ENCODE peak calls at places on chromosomes 1 and 21, in ten cellular contexts. L is AG10803, W is nephron progenitor cell, R is astrocyte of the cerebellum, Q is GM06990, G is A673, I is right atrium auricular region, V is adrenal gland, X is mucosa of descending colon, S is fibroblast of lung. Y is an unnamed sample.

GRCh38 chr1:228236744-228237143 is 28.9 kb downstream of the OBSCN start:
- DNase-seq in L (peak; percentile 44), W (no peak), R (no peak), Q (no peak), G (peak; percentile 58), I (no peak), V (peak; percentile 78), X (peak; percentile 78), S (peak; percentile 21), Y (no peak)

GRCh38 chr21:35578831-35579470 is 481.4 kb downstream of the SETD4 start:
- DNase-seq in L (peak; percentile 52), W (no peak), R (no peak), Q (no peak), G (no peak), I (no peak), V (no peak), X (no peak), S (peak; percentile 68), Y (no peak)

GRCh38 chr21:45324430-45325205 is 36.9 kb upstream of the POFUT2 start:
- DNase-seq in L (no peak), W (no peak), R (no peak), Q (no peak), G (no peak), I (no peak), V (no peak), X (no peak), S (no peak), Y (no peak)

GRCh38 chr1:79663916-79664315 is 657.4 kb upstream of the ADGRL4 start:
- DNase-seq in L (no peak), W (no peak), R (no peak), Q (no peak), G (peak; percentile 63), I (no peak), V (no peak), X (no peak), S (peak; percentile 14), Y (no peak)

GRCh38 chr1:22296701-22297591 is 154.0 kb upstream of the WNT4 start:
- DNase-seq in L (peak; percentile 36), W (no peak), R (no peak), Q (no peak), G (no peak), I (no peak), V (no peak), X (no peak), S (no peak), Y (no peak)

GRCh38 chr1:109027841-109028240 is 14.1 kb downstream of the WDR47 start:
- DNase-seq in L (no peak), W (no peak), R (no peak), Q (no peak), G (no peak), I (no peak), V (no peak), X (no peak), S (no peak), Y (no peak)

GRCh38 chr1:183989078-183989577 is 48.4 kb downstream of the COLGALT2 start:
- DNase-seq in L (peak; percentile 86), W (peak; percentile 50), R (no peak), Q (peak; percentile 55), G (peak; percentile 65), I (peak; percentile 71), V (no peak), X (no peak), S (peak; percentile 81), Y (no peak)

GRCh38 chr1:165828103-165828558 is 717 bp downstream of the UCK2 start:
- DNase-seq in L (peak; percentile 24), W (peak; percentile 52), R (no peak), Q (peak; percentile 84), G (peak; percentile 82), I (no peak), V (peak; percentile 38), X (peak; percentile 62), S (peak; percentile 32), Y (no peak)

DNA sequence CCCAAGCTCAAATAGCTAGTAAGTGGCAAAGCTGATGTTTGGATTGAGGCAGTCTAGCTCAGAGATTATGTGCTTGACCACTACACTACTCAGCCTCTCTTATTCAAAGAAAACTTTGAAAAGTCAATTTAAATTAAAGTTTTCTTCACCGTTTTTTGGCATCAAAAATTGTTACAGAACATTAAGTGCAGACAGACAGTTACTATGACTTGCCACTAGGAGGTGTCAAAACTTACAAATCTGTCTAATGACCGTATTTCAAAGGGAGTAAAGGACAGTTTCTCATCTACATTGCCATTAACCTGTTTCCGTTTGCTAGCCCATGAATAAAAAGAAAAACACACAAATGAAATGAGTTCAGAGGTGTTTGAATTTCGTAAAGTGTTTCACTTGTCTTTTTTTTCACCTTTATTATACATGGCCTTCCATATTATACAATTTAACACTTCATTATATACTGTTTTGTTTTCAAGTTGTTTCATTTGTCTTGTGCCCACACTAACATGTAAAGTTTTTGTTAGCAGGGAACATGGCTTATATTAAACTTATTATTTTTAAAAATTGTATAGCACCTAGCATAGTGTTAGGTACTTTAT is 57.4 kb upstream of the MTF2 start:
- DNase-seq in L (peak; percentile 62), W (no peak), R (peak; percentile 31), Q (peak; percentile 36), G (peak; percentile 74), I (no peak), V (no peak), X (peak; percentile 39), S (peak; percentile 50), Y (no peak)
- TF ChIP-seq CTCF in L (peak; percentile 84), W (peak; percentile 80), R (peak; percentile 62), Q (peak; percentile 69), G (peak; percentile 86), I (peak; percentile 71), V (peak; percentile 61), X (peak; percentile 55), S (peak; percentile 72), Y (peak; percentile 92)

DNA sequence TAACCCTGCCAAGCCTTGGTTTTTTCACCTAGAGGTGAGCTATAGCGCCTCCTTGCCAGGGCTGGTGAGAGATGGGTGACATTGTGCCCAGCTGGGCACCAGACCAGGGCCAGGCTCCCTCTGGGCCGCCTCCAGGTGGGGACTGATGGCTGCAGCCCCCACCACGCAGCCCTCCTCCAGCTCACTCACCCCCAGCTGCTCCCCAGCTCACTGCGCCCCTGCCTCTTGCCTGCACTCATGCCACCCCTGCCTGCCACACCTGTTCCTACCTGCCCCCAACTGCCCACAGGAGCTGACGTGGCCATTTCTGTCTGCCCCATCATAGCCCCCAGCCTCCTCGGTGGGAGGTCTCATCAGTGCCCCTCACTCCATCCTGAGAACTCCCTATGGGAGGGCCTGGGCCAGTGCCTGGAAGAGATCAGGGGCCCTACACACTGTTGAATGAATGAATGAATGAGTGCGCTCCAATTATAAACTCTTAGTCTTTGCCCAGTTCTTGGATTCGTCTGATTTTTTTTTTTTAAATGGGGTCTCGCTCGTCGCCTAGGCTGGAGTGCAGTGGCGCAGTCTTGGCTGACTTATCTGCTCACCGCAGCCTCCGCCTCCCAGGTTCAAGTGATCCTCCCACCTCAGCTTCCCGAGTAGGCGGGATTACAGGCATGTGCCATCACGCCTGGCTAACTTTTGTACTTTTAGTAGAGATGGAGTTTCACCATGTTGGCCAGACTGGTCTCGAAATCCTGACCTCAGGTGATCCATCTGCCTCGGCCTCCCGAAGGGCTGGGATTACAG is 26.4 kb upstream of the VPS13D start:
- DNase-seq in L (no peak), W (no peak), R (no peak), Q (no peak), G (no peak), I (no peak), V (no peak), X (no peak), S (no peak), Y (no peak)
- TF ChIP-seq CTCF in L (no peak), W (no peak), R (no peak), Q (peak; percentile 11), G (no peak), I (no peak), V (no peak), X (no peak), S (no peak), Y (no peak)

GRCh38 chr1:154324241-154324640 is 1.1 kb upstream of the ATP8B2 start:
- DNase-seq in L (no peak), W (no peak), R (no peak), Q (no peak), G (no peak), I (no peak), V (no peak), X (no peak), S (no peak), Y (no peak)

GRCh38 chr1:154326546-154327465 is 1.5 kb downstream of the ATP8B2 start:
- DNase-seq in L (peak; percentile 91), W (no peak), R (no peak), Q (no peak), G (peak; percentile 18), I (peak; percentile 90), V (no peak), X (no peak), S (peak; percentile 83), Y (no peak)

GRCh38 chr1:154325583-154326545 is 539 bp downstream of the ATP8B2 start:
- DNase-seq in L (peak; percentile 92), W (peak; percentile 79), R (peak; percentile 70), Q (peak; percentile 41), G (peak; percentile 84), I (peak; percentile 76), V (peak; percentile 71), X (peak; percentile 61), S (peak; percentile 88), Y (no peak)

GRCh38 chr1:154323493-154323892 is 1.8 kb upstream of the ATP8B2 start:
- DNase-seq in L (no peak), W (no peak), R (no peak), Q (no peak), G (no peak), I (no peak), V (no peak), X (no peak), S (no peak), Y (no peak)

GRCh38 chr1:154324669-154325582 is at the start of gene ATP8B2:
- DNase-seq in L (peak; percentile 65), W (peak; percentile 89), R (no peak), Q (peak; percentile 79), G (peak; percentile 85), I (peak; percentile 74), V (peak; percentile 83), X (peak; percentile 71), S (peak; percentile 61), Y (peak; percentile 72)
- TF ChIP-seq CTCF in L (peak; percentile 84), W (peak; percentile 95), R (peak; percentile 96), Q (peak; percentile 96), G (peak; percentile 96), I (peak; percentile 91), V (peak; percentile 80), X (peak; percentile 80), S (peak; percentile 89), Y (peak; percentile 94)

GRCh38 chr1:5009376-5010065 is 355.1 kb downstream of the AJAP1 start:
- DNase-seq in L (no peak), W (no peak), R (no peak), Q (no peak), G (no peak), I (no peak), V (no peak), X (no peak), S (no peak), Y (no peak)

GRCh38 chr1:5010656-5011055 is 356.2 kb downstream of the AJAP1 start:
- DNase-seq in L (no peak), W (peak; percentile 13), R (no peak), Q (no peak), G (no peak), I (no peak), V (no peak), X (no peak), S (no peak), Y (no peak)

GRCh38 chr1:5005171-5005570 is 350.8 kb downstream of the AJAP1 start:
- DNase-seq in L (no peak), W (no peak), R (no peak), Q (no peak), G (no peak), I (no peak), V (no peak), X (no peak), S (no peak), Y (no peak)

DNA sequence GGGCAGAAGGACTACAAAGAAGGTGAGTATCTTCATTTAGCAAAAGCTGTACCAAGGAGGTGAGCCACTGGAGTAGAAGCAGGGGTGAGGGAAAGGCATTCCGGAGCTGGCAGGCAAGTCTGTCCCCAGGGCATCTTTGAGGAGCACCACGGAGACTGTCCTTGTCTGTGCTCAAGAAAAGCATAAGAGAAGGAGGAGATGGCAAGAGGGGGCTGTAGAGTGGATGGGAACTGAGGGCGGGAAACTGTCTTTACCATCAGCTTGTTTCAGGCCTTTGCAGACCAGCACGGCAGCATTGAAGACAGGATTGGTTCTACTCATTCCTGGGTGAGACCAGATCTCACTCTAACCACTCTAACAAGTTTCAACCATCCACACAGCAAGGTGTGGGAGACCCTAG is 355.8 kb downstream of the AJAP1 start:
- DNase-seq in L (no peak), W (no peak), R (no peak), Q (no peak), G (no peak), I (no peak), V (no peak), X (no peak), S (no peak), Y (no peak)
- TF ChIP-seq CTCF in L (no peak), W (no peak), R (no peak), Q (no peak), G (no peak), I (no peak), V (no peak), X (no peak), S (no peak), Y (no peak)

Y was measured in natural killer cell.